ENCODE peak calls at places on chromosomes 16 and 17, in nine cellular contexts. A is tibial artery; V is HCT116; J is CD4-positive, CD25-positive, alpha-beta regulatory T cell; S is breast epithelium; P is neural progenitor cell; K is aorta; D is fibroblast of lung; O is body of pancreas. N is an unnamed sample.
A peak's percentile ranks its signal among the peaks of the same experiment; 100 is the strongest.

GRCh38 chr16:25177831-25178688 is 38.7 kb upstream of the AQP8 start:
- DNase-seq in A (no peak), V (no peak), J (no peak), S (no peak), P (no peak), K (no peak), D (no peak), O (peak; percentile 55), N (no peak)

GRCh38 chr17:61598014-61598413 is 7.0 kb upstream of the NACA2 start:
- DNase-seq in A (no peak), V (no peak), J (no peak), S (no peak), P (no peak), K (no peak), D (no peak), O (no peak), N (no peak)

GRCh38 chr17:81393684-81394376 is 1.4 kb upstream of the BAHCC1 start:
- DNase-seq in A (peak; percentile 100), V (peak; percentile 100), J (peak; percentile 25), S (peak; percentile 100), P (peak; percentile 100), K (peak; percentile 100), D (peak; percentile 99), O (peak; percentile 100), N (peak; percentile 99)

GRCh38 chr16:66832661-66833305 is 2.0 kb upstream of the NAE1 start:
- DNase-seq in A (no peak), V (no peak), J (no peak), S (no peak), P (no peak), K (no peak), D (peak; percentile 48), O (no peak), N (no peak)

GRCh38 chr17:80780381-80781187 is 211.1 kb upstream of the CHMP6 start:
- DNase-seq in A (peak; percentile 40), V (no peak), J (no peak), S (no peak), P (peak; percentile 45), K (no peak), D (no peak), O (no peak), N (no peak)

GRCh38 chr17:14306602-14307001 is 5.7 kb downstream of the HS3ST3B1 start:
- DNase-seq in A (no peak), V (no peak), J (no peak), S (no peak), P (no peak), K (no peak), D (no peak), O (no peak), N (no peak)

GRCh38 chr16:813204-813915 is 12.8 kb upstream of the GNG13 start:
- DNase-seq in A (no peak), V (no peak), J (peak; percentile 27), S (no peak), P (peak; percentile 86), K (no peak), D (no peak), O (peak; percentile 27), N (no peak)

GRCh38 chr17:40901981-40902862 is 17.2 kb upstream of the KRT20 start:
- DNase-seq in A (no peak), V (peak; percentile 70), J (no peak), S (no peak), P (no peak), K (no peak), D (no peak), O (no peak), N (no peak)

GRCh38 chr17:40433551-40434384 is 9.5 kb upstream of the IGFBP4 start:
- DNase-seq in A (peak; percentile 49), V (no peak), J (no peak), S (no peak), P (peak; percentile 72), K (peak; percentile 75), D (no peak), O (no peak), N (no peak)

DNA sequence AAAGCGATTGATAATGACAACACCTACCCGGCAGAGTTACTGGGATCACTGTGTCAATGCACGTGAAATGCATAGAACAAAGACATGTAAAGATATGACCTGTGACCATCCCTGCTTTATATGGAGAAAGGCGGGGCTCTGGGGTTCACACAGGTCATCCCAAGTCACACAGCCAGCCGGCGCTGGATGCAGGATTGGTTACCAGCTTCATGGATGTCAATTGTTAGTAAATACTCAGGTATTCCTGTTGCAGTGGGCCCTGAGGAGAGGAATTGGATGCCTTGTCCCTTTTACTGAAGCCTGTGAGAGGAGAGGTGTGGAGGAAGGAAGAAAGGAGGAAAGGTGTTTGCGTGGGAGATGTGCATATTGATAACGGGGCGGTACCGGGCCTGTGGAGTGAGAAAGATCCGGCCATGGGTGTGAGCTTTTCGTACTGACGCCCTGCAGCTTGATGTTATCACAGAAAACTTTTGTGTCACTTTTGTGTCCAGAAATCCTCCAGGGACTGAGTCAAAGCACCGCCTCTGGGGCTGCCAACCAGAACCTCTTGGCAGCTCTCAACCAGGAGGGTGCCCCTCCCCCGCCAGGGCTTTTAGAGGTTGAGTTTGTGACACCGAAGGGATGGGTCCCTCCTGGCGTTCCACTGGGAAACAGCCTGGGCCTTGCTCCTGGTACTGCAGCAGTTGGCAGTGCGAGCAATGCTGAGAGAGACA is 64.7 kb downstream of the CRISPLD2 start:
- DNase-seq in A (no peak), V (no peak), J (no peak), S (peak; percentile 45), P (peak; percentile 33), K (no peak), D (no peak), O (no peak), N (no peak)
- H3K27ac ChIP-seq in A (no peak overlapping the region), V (no peak overlapping the region), J (no peak overlapping the region), S (peak overlapping the region; percentile 80), P (no peak overlapping the region), K (no peak overlapping the region), D (no peak overlapping the region), O (peak overlapping the region; percentile 17), N (no peak overlapping the region)

DNA sequence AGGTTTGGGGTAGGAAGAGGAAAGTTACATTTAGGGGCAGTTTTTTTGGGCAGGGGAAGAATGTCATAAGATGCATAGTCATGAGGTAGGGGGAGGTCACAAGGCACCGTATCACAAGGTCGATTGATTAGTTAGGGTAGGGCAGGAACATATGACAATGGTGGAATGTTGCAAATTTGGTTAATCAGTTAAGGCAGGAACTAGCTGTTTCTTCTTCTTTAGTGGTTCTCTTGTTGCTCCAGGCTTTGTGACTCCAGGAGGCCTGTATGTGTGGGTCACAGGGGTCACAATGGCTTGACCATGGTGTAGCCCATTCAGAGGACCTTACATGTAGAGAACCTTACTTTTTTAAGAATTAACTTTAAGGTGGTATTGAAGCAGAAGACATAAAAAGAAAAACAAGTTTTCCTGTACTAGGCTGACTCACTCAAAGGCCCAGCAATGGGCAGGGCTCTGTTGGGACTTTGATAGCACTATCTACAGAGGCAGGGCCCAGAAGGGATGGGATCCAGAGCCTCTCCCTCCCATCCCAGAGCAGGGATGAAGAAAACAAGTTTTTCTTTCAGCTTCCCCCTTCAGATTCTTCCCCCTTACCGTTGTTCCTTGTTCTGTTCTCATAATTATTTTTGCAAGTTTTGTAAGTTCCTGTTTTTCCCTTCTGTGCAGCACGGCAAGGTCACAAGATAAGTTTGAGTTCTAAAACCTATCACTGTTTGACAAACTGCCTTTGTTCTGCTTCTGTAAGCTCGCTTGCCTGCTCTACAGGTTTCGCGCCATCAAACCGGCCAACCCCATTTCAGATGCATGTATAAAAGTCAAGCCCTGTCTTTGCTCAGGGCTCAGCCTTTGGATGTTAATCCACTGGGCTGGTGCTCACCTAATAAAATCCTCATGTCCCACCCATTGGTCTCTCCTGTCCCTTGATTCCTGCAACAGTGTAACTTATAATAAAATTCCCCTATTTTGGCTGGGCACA is 45.8 kb upstream of the ATF7IP2 start:
- DNase-seq in A (no peak), V (no peak), J (no peak), S (no peak), P (no peak), K (no peak), D (no peak), O (no peak), N (no peak)
- H3K9me3 ChIP-seq in A (peaks cover 15% of the 10 kb centered on the region), V (peaks cover 12% of the 10 kb centered on the region), J (peaks cover 20% of the 10 kb centered on the region), S (peaks cover 38% of the 10 kb centered on the region), P (no peaks in the 10 kb centered on the region), K (peaks cover 13% of the 10 kb centered on the region), D (no peaks in the 10 kb centered on the region), O (no peaks in the 10 kb centered on the region), N (peaks cover 41% of the 10 kb centered on the region)

GRCh38 chr16:30569746-30570325 is 1.7 kb downstream of the ZNF688 start:
- DNase-seq in A (no peak), V (no peak), J (no peak), S (no peak), P (no peak), K (no peak), D (no peak), O (no peak), N (no peak)

GRCh38 chr16:30574678-30575077 is 3.2 kb upstream of the ZNF688 start:
- DNase-seq in A (no peak), V (no peak), J (no peak), S (no peak), P (no peak), K (no peak), D (no peak), O (no peak), N (no peak)

GRCh38 chr16:30567991-30568638 is 3.4 kb downstream of the ZNF688 start:
- DNase-seq in A (no peak), V (no peak), J (peak; percentile 80), S (no peak), P (no peak), K (no peak), D (peak; percentile 59), O (no peak), N (peak; percentile 33)

GRCh38 chr16:30570621-30571443 is 682 bp downstream of the ZNF688 start:
- DNase-seq in A (peak; percentile 76), V (no peak), J (no peak), S (no peak), P (peak; percentile 57), K (no peak), D (peak; percentile 20), O (no peak), N (no peak)

DNA sequence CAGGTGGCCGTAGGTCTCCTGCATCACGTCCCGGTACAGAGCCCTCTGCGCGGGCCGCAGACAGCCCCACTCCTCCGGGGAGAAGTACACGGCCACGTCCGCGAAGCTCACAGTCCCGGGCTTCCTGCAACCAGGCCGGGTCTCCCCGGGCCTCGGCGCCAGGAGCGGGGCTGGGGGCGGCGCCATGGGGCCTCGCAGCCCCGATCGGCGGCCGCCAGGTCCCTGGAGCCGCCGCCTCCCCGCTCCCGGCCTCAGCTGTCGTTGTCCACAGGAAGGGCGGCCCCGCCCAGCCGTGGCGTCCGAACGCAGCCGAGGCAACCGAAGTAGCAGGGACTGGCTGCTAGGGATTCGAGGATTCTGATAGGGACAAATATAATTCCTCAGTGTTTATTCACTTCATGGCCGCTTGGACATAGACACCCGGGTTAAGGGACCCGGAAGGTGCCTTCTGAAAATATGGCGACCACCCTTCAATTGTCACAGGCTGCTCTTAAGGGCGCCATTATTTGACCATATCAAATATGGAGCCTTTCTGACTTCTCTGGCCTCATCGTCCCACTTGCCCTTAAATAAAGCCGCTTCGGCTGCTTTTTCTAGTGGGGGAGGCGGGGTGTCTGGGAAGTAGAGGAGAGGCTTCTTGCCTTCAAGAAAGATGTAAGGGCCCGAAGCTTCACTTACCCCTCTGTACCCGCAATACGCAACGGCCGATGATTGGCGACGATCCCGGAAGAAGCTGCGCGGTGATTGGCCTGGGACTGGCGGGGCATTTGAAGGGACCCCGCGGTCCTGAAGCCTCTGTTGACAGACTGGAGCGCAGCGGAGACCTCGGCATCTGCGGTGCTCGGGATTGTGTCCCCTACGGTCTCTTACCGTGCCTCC is at the start of gene ZNF688:
- DNase-seq in A (peak; percentile 99), V (peak; percentile 93), J (peak; percentile 97), S (peak; percentile 97), P (peak; percentile 96), K (peak; percentile 97), D (peak; percentile 98), O (peak; percentile 97), N (peak; percentile 91)
- H3K27ac ChIP-seq in A (peak within 1 kb of the TSS; percentile 97), V (peak within 1 kb of the TSS; percentile 87), J (peak within 1 kb of the TSS; percentile 97), S (peak within 1 kb of the TSS; percentile 98), P (peak within 1 kb of the TSS; percentile 67), K (peak within 1 kb of the TSS; percentile 65), D (peak within 1 kb of the TSS; percentile 69), O (peak within 1 kb of the TSS; percentile 96), N (peak within 1 kb of the TSS; percentile 65)

GRCh38 chr16:68577352-68577853 is 38.3 kb downstream of the ZFP90 start:
- DNase-seq in A (no peak), V (no peak), J (no peak), S (no peak), P (no peak), K (no peak), D (no peak), O (no peak), N (no peak)
- H3K9me3 ChIP-seq in A (peaks cover 95% of the 10 kb centered on the region), V (peaks cover 14% of the 10 kb centered on the region), J (peaks cover 54% of the 10 kb centered on the region), S (peaks cover 79% of the 10 kb centered on the region), P (peaks cover 12% of the 10 kb centered on the region), K (peaks cover 26% of the 10 kb centered on the region), D (peaks cover 2% of the 10 kb centered on the region), O (no peaks in the 10 kb centered on the region), N (peaks cover 52% of the 10 kb centered on the region)

N was measured in AG04450.